ENCODE peak calls at places on chromosomes 6 and 20, in nine cellular contexts. Q, M, P, J, K, X, E, N and H are unnamed samples.

GRCh38 chr20:48605364-48606116 is 222.3 kb downstream of the PREX1 start:
- DNase-seq in M (no peak), X (no peak), N (no peak), J (no peak), Q (no peak), E (no peak), K (no peak), P (no peak), H (no peak)

GRCh38 chr20:63533871-63534393 is 3.2 kb downstream of the PTK6 start:
- DNase-seq in N (peak), K (no peak), P (peak), J (no peak), E (no peak), X (peak), Q (no peak), M (no peak), H (no peak)

GRCh38 chr6:33453361-33454008 is 891 bp upstream of the ZBTB9 start:
- DNase-seq in E (peak), K (no peak), M (no peak), X (no peak), Q (no peak), P (no peak), N (no peak), J (no peak), H (peak)

GRCh38 chr6:14417377-14417776 is 299.8 kb downstream of the CD83 start:
- DNase-seq in N (no peak), K (no peak), P (no peak), Q (no peak), E (no peak), J (no peak), M (no peak), X (no peak), H (peak)

GRCh38 chr6:51559059-51559458 is 528.4 kb downstream of the PKHD1 start:
- DNase-seq in P (no peak), J (no peak), Q (no peak), X (peak), E (no peak), N (no peak), M (no peak), K (no peak), H (no peak)

GRCh38 chr20:10540636-10541493 is 105.8 kb downstream of the SLX4IP start:
- DNase-seq in M (peak), Q (no peak), J (no peak), P (no peak), E (peak), X (no peak), N (no peak), K (no peak), H (peak)

GRCh38 chr6:20875369-20875963 is 341.2 kb downstream of the CDKAL1 start:
- DNase-seq in E (peak), M (peak), Q (no peak), P (no peak), J (no peak), N (peak), K (no peak), X (no peak), H (peak)

GRCh38 chr6:41277644-41278043 is 8.8 kb downstream of the TREM1 start:
- DNase-seq in P (no peak), Q (peak), K (no peak), N (no peak), E (no peak), J (no peak), M (no peak), X (no peak), H (no peak)

GRCh38 chr6:82337688-82338257 is 25.8 kb upstream of the TPBG start:
- DNase-seq in X (no peak), N (peak), J (no peak), M (no peak), K (no peak), P (no peak), Q (no peak), E (no peak), H (no peak)

GRCh38 chr20:47876348-47877056 is 91.2 kb upstream of the SULF2 start:
- DNase-seq in X (no peak), P (no peak), E (no peak), K (no peak), M (no peak), N (no peak), J (no peak), Q (no peak), H (no peak)

GRCh38 chr6:111973897-111974639 is 79.8 kb upstream of the CCN6 start:
- DNase-seq in J (no peak), E (peak), X (no peak), M (no peak), Q (no peak), P (no peak), K (no peak), N (no peak), H (peak)

GRCh38 chr20:25346349-25346748 is 44.3 kb downstream of the ABHD12 start:
- DNase-seq in P (no peak), M (no peak), E (no peak), K (no peak), X (no peak), J (no peak), N (no peak), Q (no peak), H (no peak)

GRCh38 chr6:143759666-143760065 is 81.9 kb downstream of the PHACTR2 start:
- DNase-seq in N (no peak), M (no peak), J (no peak), Q (peak), X (no peak), K (no peak), P (no peak), E (peak), H (peak)

GRCh38 chr20:6828794-6829423 is 61.4 kb downstream of the BMP2 start:
- DNase-seq in J (no peak), X (peak), K (peak), P (peak), Q (peak), M (peak), N (peak), E (peak), H (peak)

GRCh38 chr20:20461526-20461925 is 93.6 kb downstream of the INSM1 start:
- DNase-seq in M (no peak), K (no peak), J (no peak), Q (no peak), P (no peak), E (no peak), N (no peak), X (no peak), H (no peak)

GRCh38 chr6:166956444-166957086 is at the start of gene RNASET2:
- DNase-seq in P (peak), X (peak), K (peak), E (peak), Q (peak), M (peak), N (peak), J (peak), H (peak)

GRCh38 chr20:53769041-53769440 is 175.4 kb upstream of the ZNF217 start:
- DNase-seq in M (no peak), J (no peak), N (no peak), Q (no peak), P (no peak), X (no peak), E (peak), K (no peak), H (no peak)

GRCh38 chr6:112416885-112417284 is 69.8 kb downstream of the RFPL4B start:
- DNase-seq in J (no peak), Q (no peak), K (peak), P (no peak), M (no peak), N (no peak), X (no peak), E (peak), H (no peak)

GRCh38 chr6:121395736-121396135 is 39.7 kb upstream of the GJA1 start:
- DNase-seq in X (no peak), M (no peak), Q (no peak), P (no peak), K (no peak), N (no peak), E (no peak), J (no peak), H (no peak)

GRCh38 chr6:8939615-8940014 is 504.3 kb upstream of the SLC35B3 start:
- DNase-seq in E (no peak), Q (no peak), M (no peak), P (no peak), J (no peak), X (no peak), K (no peak), N (no peak), H (no peak)

GRCh38 chr20:53080969-53081871 is 109.1 kb downstream of the TSHZ2 start:
- DNase-seq in X (peak), E (peak), M (no peak), K (no peak), N (no peak), P (no peak), Q (no peak), J (no peak), H (peak)

GRCh38 chr20:57882451-57883161 is 172.8 kb upstream of the PMEPA1 start:
- DNase-seq in J (peak), M (no peak), Q (no peak), N (no peak), X (no peak), E (no peak), P (no peak), K (no peak), H (no peak)

GRCh38 chr6:72987305-72987704 is 238.0 kb downstream of the KHDC1L start:
- DNase-seq in Q (peak), M (no peak), K (no peak), J (no peak), P (no peak), E (no peak), N (no peak), X (no peak), H (no peak)

GRCh38 chr20:621115-621756 is 11.1 kb upstream of the TCF15 start:
- DNase-seq in Q (no peak), P (no peak), N (no peak), K (no peak), M (no peak), E (no peak), X (no peak), J (no peak), H (peak)

DNA sequence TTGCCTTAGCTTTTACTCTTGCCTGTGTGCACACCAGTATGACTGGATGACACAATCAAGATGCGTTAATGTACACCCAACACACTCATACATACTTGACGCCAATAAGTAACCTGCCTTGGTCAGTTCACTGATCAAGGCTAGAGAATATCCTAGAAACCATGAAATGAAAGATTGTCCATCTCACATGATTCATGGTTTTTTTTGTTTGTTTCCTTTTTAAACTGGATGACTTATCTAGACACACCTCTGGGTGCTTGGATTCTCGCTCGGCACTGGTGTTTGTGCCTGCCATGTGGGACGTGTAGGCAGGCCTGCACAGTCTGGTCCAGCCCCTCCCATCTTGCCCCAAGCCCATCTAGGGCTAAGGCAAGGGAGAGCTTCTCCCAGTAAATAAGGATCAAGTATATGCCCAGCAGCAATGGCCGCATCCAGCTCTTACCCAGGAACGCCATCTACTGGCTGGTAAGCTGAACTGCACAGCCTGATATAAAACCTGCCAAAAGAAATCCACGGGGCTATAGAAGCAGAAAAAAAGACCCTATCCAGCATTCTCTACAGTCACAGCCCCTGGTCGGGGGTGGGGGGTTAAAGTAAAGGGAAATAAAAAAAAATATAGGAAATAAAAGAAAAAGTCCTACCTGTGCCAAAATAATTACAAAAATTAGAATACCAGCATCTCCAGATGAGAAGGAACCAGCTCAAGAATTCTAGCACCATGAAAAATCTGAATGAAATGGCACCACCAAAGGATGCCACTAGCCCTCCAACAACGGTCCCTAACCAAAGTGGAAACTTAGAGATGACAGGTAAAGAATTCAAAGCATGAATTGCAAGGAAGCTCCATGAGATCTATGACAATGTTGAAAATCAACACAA is 73.3 kb downstream of the OTOR start:
- DNase-seq in X (no peak), Q (no peak), J (no peak), M (peak), N (no peak), K (no peak), E (peak), P (no peak), H (peak)
- TF ChIP-seq CTCF in X (peak), Q (peak), J (peak), M (peak), N (peak), K (peak), E (peak), P (peak), H (peak)

DNA sequence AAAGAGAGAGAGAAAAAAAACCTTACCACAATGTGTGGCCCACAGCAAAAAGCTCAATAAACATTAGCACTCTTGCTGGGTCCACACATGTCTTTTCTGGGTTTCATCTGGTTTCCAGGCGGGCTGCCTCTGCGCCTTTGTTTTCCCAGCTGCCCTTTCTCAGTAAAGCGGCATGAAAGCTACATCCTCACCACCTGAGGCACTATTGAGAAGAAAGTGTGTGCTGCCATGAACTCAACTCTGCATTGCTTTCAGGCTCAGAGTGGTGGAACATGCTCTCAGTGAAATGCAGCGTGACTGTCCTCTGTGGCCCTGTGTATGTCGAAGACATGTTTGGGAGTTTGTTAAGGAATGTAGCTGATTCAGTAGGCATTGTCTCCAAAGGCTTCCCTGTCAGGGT is 102.3 kb downstream of the LYRM2 start:
- DNase-seq in J (no peak), X (no peak), Q (no peak), K (no peak), P (no peak), E (no peak), N (no peak), M (no peak), H (no peak)
- TF ChIP-seq CTCF in J (peak), X (no peak), Q (no peak), K (no peak), P (no peak), E (no peak), N (no peak), M (no peak), H (no peak)

DNA sequence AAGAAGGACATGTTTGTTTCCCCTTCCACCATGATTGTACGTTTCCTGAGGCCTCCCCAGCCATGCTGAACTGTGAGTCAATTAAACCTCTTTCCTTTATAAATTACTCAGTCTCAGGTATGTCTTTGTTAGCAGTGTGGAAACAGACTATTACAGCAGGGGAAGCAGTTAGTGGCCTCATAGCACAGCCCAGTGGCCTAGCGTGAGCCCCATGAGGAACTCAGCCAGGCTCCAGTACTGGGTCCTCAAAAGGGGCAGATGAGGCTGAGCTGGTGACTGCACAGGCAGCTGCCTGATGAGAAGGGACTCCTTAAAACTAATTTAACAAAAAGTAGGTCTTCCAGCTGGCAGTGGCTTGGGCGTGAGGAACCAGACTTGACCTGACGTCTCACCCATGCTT is 399.9 kb downstream of the CDH26 start:
- DNase-seq in X (no peak), N (no peak), E (no peak), J (no peak), K (no peak), M (no peak), Q (no peak), P (no peak), H (no peak)
- TF ChIP-seq CTCF in X (no peak), N (no peak), E (no peak), J (no peak), K (no peak), M (no peak), Q (no peak), P (no peak), H (no peak)

DNA sequence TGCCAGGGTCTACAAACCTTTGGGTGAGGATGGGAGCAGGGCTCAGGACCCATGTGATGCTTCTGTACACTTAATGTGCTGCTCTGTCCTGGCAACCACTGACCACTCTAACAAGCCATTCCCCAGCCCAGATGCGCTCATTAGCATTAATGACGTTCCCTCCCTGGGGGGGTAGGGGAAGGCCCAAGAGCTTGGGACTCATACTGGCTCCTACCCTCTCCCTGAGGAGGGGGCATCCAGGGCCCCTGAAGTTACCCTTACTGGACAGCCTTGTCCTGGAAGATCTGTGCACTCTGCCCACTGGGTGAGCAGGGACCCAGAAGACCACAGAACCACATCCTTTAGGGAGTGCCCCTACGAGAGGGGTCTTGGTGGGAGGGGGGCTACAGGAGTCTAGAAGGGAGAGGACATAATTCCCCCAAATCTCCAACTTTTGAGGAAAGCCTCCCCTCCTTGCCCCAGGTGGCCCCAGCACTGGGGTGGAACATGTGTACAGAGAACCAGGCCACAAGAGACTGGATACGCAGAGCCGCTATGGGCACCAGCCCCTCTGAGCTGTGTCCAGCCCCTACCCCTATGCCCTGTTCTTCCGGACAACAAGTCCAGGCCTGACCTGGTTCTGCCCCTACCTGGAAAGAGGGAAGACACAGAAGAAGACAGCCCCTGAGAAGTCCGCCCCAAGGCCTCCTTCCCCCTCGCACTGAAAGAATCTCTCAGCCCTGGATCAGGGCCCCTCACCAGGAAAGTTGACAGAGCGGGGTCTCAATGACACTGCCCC is 1.4 kb downstream of the TEAD3 start:
- DNase-seq in X (no peak), K (no peak), J (no peak), M (no peak), P (no peak), Q (no peak), N (no peak), E (peak), H (no peak)
- TF ChIP-seq CTCF in X (no peak), K (no peak), J (no peak), M (no peak), P (no peak), Q (no peak), N (no peak), E (no peak), H (no peak)

DNA sequence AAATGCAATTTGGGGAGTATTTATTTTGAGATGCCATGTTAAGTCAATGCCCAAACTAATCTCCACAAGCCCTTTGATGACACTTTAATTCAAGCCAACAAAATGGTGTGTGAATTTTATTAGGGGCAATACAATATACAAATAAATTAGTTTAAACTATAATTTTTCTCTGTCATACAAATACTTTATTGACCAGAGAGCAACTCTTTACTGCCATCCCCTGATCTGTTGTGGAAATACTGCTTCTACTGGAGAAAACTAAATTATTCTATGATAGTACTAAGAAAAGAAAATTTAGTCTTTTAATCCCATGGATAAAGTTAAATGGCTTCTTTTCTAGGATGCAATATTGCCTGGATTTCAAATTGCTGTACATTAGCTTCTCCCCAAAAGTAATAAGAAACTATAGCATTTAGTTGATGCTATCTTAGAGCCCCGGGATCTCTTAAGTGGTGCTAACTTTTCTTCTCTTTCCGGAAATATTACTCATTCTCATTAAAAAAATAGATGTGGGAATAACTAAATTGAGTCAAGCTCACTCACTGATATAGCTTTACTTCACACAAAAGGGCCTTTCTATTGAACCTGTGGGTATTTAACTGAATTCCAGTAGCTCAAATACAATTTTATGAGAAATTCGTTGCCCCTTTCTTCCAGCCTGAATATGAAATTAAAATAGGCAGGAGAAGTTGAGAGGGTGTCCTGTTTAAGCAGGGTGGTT is 49.2 kb downstream of the SMPDL3A start:
- DNase-seq in E (peak), Q (no peak), N (no peak), M (no peak), K (peak), J (no peak), X (no peak), P (no peak), H (peak)
- TF ChIP-seq CTCF in E (peak), Q (peak), N (peak), M (peak), K (peak), J (peak), X (peak), P (peak), H (peak)

DNA sequence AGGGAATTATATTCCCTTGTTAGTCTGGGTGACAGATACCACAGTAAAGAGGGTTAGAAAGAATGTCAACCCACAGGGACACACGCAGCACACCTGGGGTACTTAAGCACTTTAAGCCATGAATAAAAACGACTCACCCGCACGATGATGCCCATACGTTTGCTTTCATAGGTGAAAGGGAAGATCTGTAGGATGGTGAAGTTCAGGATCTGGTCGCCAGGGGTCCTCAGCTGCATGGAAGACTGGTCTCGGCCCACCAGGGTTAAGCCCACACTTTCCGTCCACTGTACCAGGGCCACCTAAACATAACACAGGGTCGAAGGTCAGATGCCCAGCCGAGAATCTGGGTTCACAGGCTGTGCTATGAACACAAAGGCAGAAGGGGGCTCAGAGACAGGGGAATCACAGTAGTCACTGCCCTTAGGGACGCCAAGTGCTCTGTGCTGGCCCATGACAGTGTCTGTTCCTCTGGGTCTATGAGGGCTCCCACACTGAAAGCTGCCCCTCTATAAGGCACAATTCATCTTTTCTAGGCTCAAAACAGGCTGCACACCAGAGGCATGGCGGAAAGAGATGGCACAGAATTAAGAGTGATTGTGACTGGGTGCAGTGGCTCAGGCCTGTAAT is 96.8 kb upstream of the NFATC2 start:
- DNase-seq in K (no peak), X (peak), Q (peak), P (peak), M (peak), N (peak), J (peak), E (peak), H (peak)
- TF ChIP-seq CTCF in K (peak), X (peak), Q (peak), P (peak), M (peak), N (peak), J (peak), E (peak), H (peak)